ENCODE peak calls at places on chromosomes 5 and 9, in nine cellular contexts. Q is fibroblast of mammary gland, G is NAMALWA, X is AG20443, O is A549, P is K562, C is caudate nucleus, I is astrocyte of the spinal cord, T is cardiac fibroblast. E is an unnamed sample.

GRCh38 chr5:135204151-135204600 is 170.1 kb upstream of the PITX1 start:
- DNase-seq in X (no peak), T (peak; percentile 55), Q (no peak), O (no peak), I (peak; percentile 65), C (no peak), G (peak; percentile 51), P (peak; percentile 42), E (no peak)

GRCh38 chr9:37583522-37584121 is 7.4 kb upstream of the FBXO10 start:
- DNase-seq in G (no peak), Q (no peak), C (no peak), O (no peak), T (no peak), P (no peak), X (no peak), I (no peak), E (no peak)

GRCh38 chr5:172943283-172943841 is 15.9 kb upstream of the RPL26L1 start:
- DNase-seq in P (peak; percentile 74), T (peak; percentile 75), G (no peak), C (peak; percentile 39), Q (peak; percentile 69), O (no peak), I (peak; percentile 86), X (peak; percentile 89), E (no peak)

GRCh38 chr5:136021016-136021405 is 7.8 kb upstream of the TGFBI start:
- DNase-seq in G (no peak), Q (peak; percentile 80), P (peak; percentile 20), C (no peak), O (peak; percentile 65), I (no peak), T (peak; percentile 86), X (peak; percentile 63), E (no peak)

GRCh38 chr5:125499969-125500368 is 753.5 kb upstream of the ZNF608 start:
- DNase-seq in I (no peak), X (no peak), P (no peak), O (no peak), Q (no peak), C (no peak), G (no peak), T (no peak), E (no peak)

GRCh38 chr9:107243757-107244156 is 39.3 kb upstream of the RAD23B start:
- DNase-seq in I (peak; percentile 68), Q (peak; percentile 65), P (no peak), G (no peak), O (peak; percentile 61), T (peak; percentile 56), C (no peak), X (peak; percentile 14), E (no peak)

GRCh38 chr9:109342878-109343277 is 22.0 kb upstream of the EPB41L4B start:
- DNase-seq in C (no peak), T (no peak), Q (no peak), X (no peak), P (no peak), I (no peak), G (no peak), O (no peak), E (no peak)

GRCh38 chr5:149632311-149633251 is 51.3 kb downstream of the ARHGEF37 start:
- DNase-seq in P (peak; percentile 86), X (peak; percentile 51), I (peak; percentile 72), G (no peak), O (peak; percentile 34), C (no peak), Q (peak; percentile 82), T (peak; percentile 66), E (no peak)

GRCh38 chr9:75604661-75605060 is 285.8 kb upstream of the PCSK5 start:
- DNase-seq in O (no peak), G (no peak), Q (no peak), I (no peak), T (no peak), X (no peak), P (no peak), C (no peak), E (no peak)

GRCh38 chr9:129403743-129404620 is 216.9 kb downstream of the C9orf50 start:
- DNase-seq in P (no peak), Q (no peak), G (no peak), O (no peak), X (no peak), C (no peak), I (no peak), T (no peak), E (no peak)

GRCh38 chr5:93305984-93306383 is 275.0 kb downstream of the NR2F1-AS1 start:
- DNase-seq in G (no peak), P (no peak), I (no peak), T (peak; percentile 25), C (no peak), X (no peak), O (no peak), Q (no peak), E (no peak)

E was measured in HuH-7.